ENCODE peak calls at places on chromosomes 13 and 19, in ten cellular contexts. One of them, this sample, is unnamed. For H3K27me3 and H3K36me3, the result is how much of the 10 kb centered on the place peaks cover.

GRCh38 chr13:20174656-20175405 is 14.0 kb upstream of the GJA3 start:
- DNase-seq in left ventricle myocardium inferior: peak
- DNase-seq in neuronal stem cell: no peak
- DNase-seq in CD8-positive, alpha-beta memory T cell: peak
- DNase-seq in uterus: peak
- DNase-seq in small intestine: peak
- DNase-seq in tibial nerve: peak
- DNase-seq in endothelial cell of umbilical vein: peak
- DNase-seq in fibroblast of lung: peak
- DNase-seq in CD4-positive, alpha-beta memory T cell: no peak
- DNase-seq in this sample: peak

GRCh38 chr19:12974301-12975220 is 5.2 kb downstream of the DAND5 start:
- DNase-seq in uterus: no peak
- DNase-seq in small intestine: no peak
- DNase-seq in neuronal stem cell: no peak
- DNase-seq in fibroblast of lung: no peak
- DNase-seq in CD8-positive, alpha-beta memory T cell: no peak
- DNase-seq in endothelial cell of umbilical vein: no peak
- DNase-seq in CD4-positive, alpha-beta memory T cell: no peak
- DNase-seq in left ventricle myocardium inferior: no peak
- DNase-seq in tibial nerve: no peak
- DNase-seq in this sample: no peak

GRCh38 chr13:95588721-95589120 is 36.2 kb downstream of the CLDN10 start:
- DNase-seq in CD4-positive, alpha-beta memory T cell: no peak
- DNase-seq in uterus: no peak
- DNase-seq in tibial nerve: no peak
- DNase-seq in small intestine: no peak
- DNase-seq in left ventricle myocardium inferior: no peak
- DNase-seq in fibroblast of lung: no peak
- DNase-seq in neuronal stem cell: no peak
- DNase-seq in CD8-positive, alpha-beta memory T cell: no peak
- DNase-seq in endothelial cell of umbilical vein: no peak
- DNase-seq in this sample: no peak

GRCh38 chr13:39676315-39676876 is 20.9 kb downstream of the COG6 start:
- DNase-seq in fibroblast of lung: peak
- DNase-seq in left ventricle myocardium inferior: no peak
- DNase-seq in small intestine: peak
- DNase-seq in tibial nerve: no peak
- DNase-seq in CD8-positive, alpha-beta memory T cell: no peak
- DNase-seq in neuronal stem cell: peak
- DNase-seq in uterus: no peak
- DNase-seq in endothelial cell of umbilical vein: peak
- DNase-seq in CD4-positive, alpha-beta memory T cell: peak
- DNase-seq in this sample: no peak

GRCh38 chr13:39655041-39655568 is 357 bp upstream of the COG6 start:
- DNase-seq in fibroblast of lung: no peak
- DNase-seq in neuronal stem cell: peak
- DNase-seq in tibial nerve: no peak
- DNase-seq in CD8-positive, alpha-beta memory T cell: no peak
- DNase-seq in CD4-positive, alpha-beta memory T cell: no peak
- DNase-seq in left ventricle myocardium inferior: no peak
- DNase-seq in endothelial cell of umbilical vein: no peak
- DNase-seq in uterus: no peak
- DNase-seq in small intestine: no peak
- DNase-seq in this sample: no peak

GRCh38 chr19:50702870-50703829 is 16.5 kb downstream of the SHANK1 start:
- DNase-seq in small intestine: no peak
- DNase-seq in neuronal stem cell: no peak
- DNase-seq in tibial nerve: no peak
- DNase-seq in endothelial cell of umbilical vein: peak
- DNase-seq in uterus: no peak
- DNase-seq in left ventricle myocardium inferior: no peak
- DNase-seq in CD4-positive, alpha-beta memory T cell: no peak
- DNase-seq in fibroblast of lung: no peak
- DNase-seq in CD8-positive, alpha-beta memory T cell: no peak
- DNase-seq in this sample: no peak

GRCh38 chr19:37905936-37906867 is at the start of gene WDR87:
- DNase-seq in uterus: peak
- DNase-seq in fibroblast of lung: no peak
- DNase-seq in neuronal stem cell: peak
- DNase-seq in CD8-positive, alpha-beta memory T cell: peak
- DNase-seq in endothelial cell of umbilical vein: no peak
- DNase-seq in CD4-positive, alpha-beta memory T cell: peak
- DNase-seq in small intestine: peak
- DNase-seq in tibial nerve: no peak
- DNase-seq in left ventricle myocardium inferior: no peak
- DNase-seq in this sample: no peak

GRCh38 chr19:3868770-3869456 is at the start of gene ZFR2:
- DNase-seq in fibroblast of lung: no peak
- DNase-seq in uterus: no peak
- DNase-seq in neuronal stem cell: no peak
- DNase-seq in CD8-positive, alpha-beta memory T cell: no peak
- DNase-seq in left ventricle myocardium inferior: no peak
- DNase-seq in endothelial cell of umbilical vein: no peak
- DNase-seq in small intestine: no peak
- DNase-seq in CD4-positive, alpha-beta memory T cell: peak
- DNase-seq in tibial nerve: no peak
- DNase-seq in this sample: no peak

GRCh38 chr19:57653689-57654088 is 15.0 kb upstream of the ZSCAN4 start:
- DNase-seq in fibroblast of lung: no peak
- DNase-seq in uterus: no peak
- DNase-seq in CD8-positive, alpha-beta memory T cell: no peak
- DNase-seq in small intestine: no peak
- DNase-seq in endothelial cell of umbilical vein: no peak
- DNase-seq in tibial nerve: no peak
- DNase-seq in CD4-positive, alpha-beta memory T cell: no peak
- DNase-seq in neuronal stem cell: no peak
- DNase-seq in left ventricle myocardium inferior: no peak
- DNase-seq in this sample: no peak

GRCh38 chr13:43988302-43988701 is 108.6 kb downstream of the LACC1 start:
- DNase-seq in small intestine: no peak
- DNase-seq in left ventricle myocardium inferior: no peak
- DNase-seq in CD4-positive, alpha-beta memory T cell: no peak
- DNase-seq in uterus: no peak
- DNase-seq in CD8-positive, alpha-beta memory T cell: no peak
- DNase-seq in tibial nerve: no peak
- DNase-seq in fibroblast of lung: no peak
- DNase-seq in endothelial cell of umbilical vein: no peak
- DNase-seq in neuronal stem cell: no peak
- DNase-seq in this sample: no peak

GRCh38 chr19:58183822-58184215 is 958 bp downstream of the ZNF274 start:
- DNase-seq in endothelial cell of umbilical vein: no peak
- DNase-seq in neuronal stem cell: no peak
- DNase-seq in tibial nerve: no peak
- DNase-seq in uterus: no peak
- DNase-seq in small intestine: no peak
- DNase-seq in CD4-positive, alpha-beta memory T cell: no peak
- DNase-seq in fibroblast of lung: no peak
- DNase-seq in left ventricle myocardium inferior: no peak
- DNase-seq in CD8-positive, alpha-beta memory T cell: no peak
- DNase-seq in this sample: no peak

GRCh38 chr13:87274209-87274819 is 396.9 kb upstream of the SLITRK5 start:
- DNase-seq in fibroblast of lung: peak
- DNase-seq in small intestine: peak
- DNase-seq in left ventricle myocardium inferior: no peak
- DNase-seq in CD8-positive, alpha-beta memory T cell: no peak
- DNase-seq in CD4-positive, alpha-beta memory T cell: no peak
- DNase-seq in uterus: no peak
- DNase-seq in neuronal stem cell: peak
- DNase-seq in tibial nerve: no peak
- DNase-seq in endothelial cell of umbilical vein: no peak
- DNase-seq in this sample: peak

GRCh38 chr13:42361701-42362100 is 89.7 kb downstream of the AKAP11 start:
- DNase-seq in endothelial cell of umbilical vein: peak
- DNase-seq in CD8-positive, alpha-beta memory T cell: no peak
- DNase-seq in small intestine: no peak
- DNase-seq in uterus: no peak
- DNase-seq in tibial nerve: no peak
- DNase-seq in CD4-positive, alpha-beta memory T cell: no peak
- DNase-seq in left ventricle myocardium inferior: no peak
- DNase-seq in fibroblast of lung: peak
- DNase-seq in neuronal stem cell: no peak
- DNase-seq in this sample: no peak
- H3K4me3 ChIP-seq in endothelial cell of umbilical vein: no peak
- H3K4me3 ChIP-seq in CD8-positive, alpha-beta memory T cell: no peak
- H3K4me3 ChIP-seq in small intestine: no peak
- H3K4me3 ChIP-seq in uterus: no peak
- H3K4me3 ChIP-seq in tibial nerve: no peak
- H3K4me3 ChIP-seq in CD4-positive, alpha-beta memory T cell: no peak
- H3K4me3 ChIP-seq in left ventricle myocardium inferior: no peak
- H3K4me3 ChIP-seq in fibroblast of lung: no peak
- H3K4me3 ChIP-seq in neuronal stem cell: no peak
- H3K4me3 ChIP-seq in this sample: no peak

GRCh38 chr19:33872445-33873320 is 76.0 kb downstream of the KCTD15 start:
- DNase-seq in CD4-positive, alpha-beta memory T cell: no peak
- DNase-seq in neuronal stem cell: no peak
- DNase-seq in endothelial cell of umbilical vein: no peak
- DNase-seq in CD8-positive, alpha-beta memory T cell: no peak
- DNase-seq in tibial nerve: no peak
- DNase-seq in left ventricle myocardium inferior: no peak
- DNase-seq in uterus: no peak
- DNase-seq in small intestine: no peak
- DNase-seq in fibroblast of lung: no peak
- DNase-seq in this sample: no peak

GRCh38 chr19:33868076-33868735 is 71.5 kb downstream of the KCTD15 start:
- DNase-seq in CD8-positive, alpha-beta memory T cell: no peak
- DNase-seq in small intestine: no peak
- DNase-seq in endothelial cell of umbilical vein: peak
- DNase-seq in fibroblast of lung: peak
- DNase-seq in CD4-positive, alpha-beta memory T cell: no peak
- DNase-seq in left ventricle myocardium inferior: no peak
- DNase-seq in neuronal stem cell: no peak
- DNase-seq in uterus: no peak
- DNase-seq in tibial nerve: no peak
- DNase-seq in this sample: no peak

GRCh38 chr19:33876192-33876591 is 79.5 kb downstream of the KCTD15 start:
- DNase-seq in CD4-positive, alpha-beta memory T cell: no peak
- DNase-seq in fibroblast of lung: no peak
- DNase-seq in left ventricle myocardium inferior: no peak
- DNase-seq in endothelial cell of umbilical vein: no peak
- DNase-seq in tibial nerve: no peak
- DNase-seq in neuronal stem cell: no peak
- DNase-seq in CD8-positive, alpha-beta memory T cell: no peak
- DNase-seq in uterus: no peak
- DNase-seq in small intestine: no peak
- DNase-seq in this sample: no peak

GRCh38 chr19:33868821-33869412 is 72.2 kb downstream of the KCTD15 start:
- DNase-seq in uterus: peak
- DNase-seq in small intestine: no peak
- DNase-seq in CD4-positive, alpha-beta memory T cell: no peak
- DNase-seq in neuronal stem cell: no peak
- DNase-seq in fibroblast of lung: peak
- DNase-seq in left ventricle myocardium inferior: peak
- DNase-seq in CD8-positive, alpha-beta memory T cell: no peak
- DNase-seq in tibial nerve: no peak
- DNase-seq in endothelial cell of umbilical vein: peak
- DNase-seq in this sample: peak

GRCh38 chr19:33871605-33872004 is 74.9 kb downstream of the KCTD15 start:
- DNase-seq in uterus: no peak
- DNase-seq in endothelial cell of umbilical vein: no peak
- DNase-seq in tibial nerve: no peak
- DNase-seq in CD4-positive, alpha-beta memory T cell: no peak
- DNase-seq in small intestine: no peak
- DNase-seq in left ventricle myocardium inferior: no peak
- DNase-seq in neuronal stem cell: no peak
- DNase-seq in CD8-positive, alpha-beta memory T cell: no peak
- DNase-seq in fibroblast of lung: no peak
- DNase-seq in this sample: no peak
- H3K27me3 ChIP-seq in uterus: under half
- H3K27me3 ChIP-seq in endothelial cell of umbilical vein: under half
- H3K27me3 ChIP-seq in tibial nerve: under half
- H3K27me3 ChIP-seq in CD4-positive, alpha-beta memory T cell: under half
- H3K27me3 ChIP-seq in small intestine: under half
- H3K27me3 ChIP-seq in left ventricle myocardium inferior: under half
- H3K27me3 ChIP-seq in neuronal stem cell: under half
- H3K27me3 ChIP-seq in CD8-positive, alpha-beta memory T cell: under half
- H3K27me3 ChIP-seq in fibroblast of lung: under half
- H3K27me3 ChIP-seq in this sample: under half

DNA sequence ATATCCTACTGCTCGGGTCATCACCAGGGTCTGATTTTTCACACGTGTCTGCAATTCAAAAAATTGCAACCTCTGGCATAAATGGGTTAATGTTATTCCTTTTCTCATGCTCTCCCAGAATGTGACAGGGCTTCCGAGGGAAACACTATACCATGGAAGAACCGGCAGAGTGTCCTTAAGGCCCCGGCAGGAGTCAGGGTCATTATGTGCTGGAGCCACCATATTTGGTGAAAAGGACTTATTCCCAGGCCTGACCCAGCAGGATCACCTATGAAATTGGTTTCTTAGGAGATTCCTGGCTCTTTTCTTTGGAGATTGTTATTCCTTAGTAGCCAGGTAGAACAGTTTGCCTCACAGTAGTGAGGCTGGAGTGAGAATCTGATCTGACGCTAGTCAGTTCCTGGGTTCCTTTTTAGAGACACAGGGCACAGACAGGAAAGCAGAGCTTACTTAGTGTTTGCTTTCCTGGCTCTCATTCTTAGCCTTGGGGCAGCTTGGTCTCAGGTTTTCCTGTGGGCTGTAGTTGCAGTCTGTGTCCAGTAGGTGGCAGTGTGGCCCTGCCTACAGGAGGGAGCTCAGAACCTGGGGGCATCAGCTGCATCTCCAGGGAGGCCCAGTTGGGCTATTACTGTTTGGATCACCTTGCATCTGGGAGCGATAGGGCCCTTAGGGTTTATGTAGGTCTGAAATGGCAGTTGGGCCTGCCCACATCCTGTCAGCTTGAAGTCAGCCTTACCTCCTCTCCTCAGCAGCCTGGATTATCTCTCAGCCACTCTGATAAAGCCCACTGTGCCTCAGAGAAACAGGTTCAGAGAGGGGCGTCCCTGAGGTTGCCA is 12.4 kb downstream of the SNRNP70 start:
- DNase-seq in endothelial cell of umbilical vein: peak
- DNase-seq in uterus: peak
- DNase-seq in fibroblast of lung: peak
- DNase-seq in left ventricle myocardium inferior: peak
- DNase-seq in CD4-positive, alpha-beta memory T cell: peak
- DNase-seq in neuronal stem cell: peak
- DNase-seq in small intestine: peak
- DNase-seq in CD8-positive, alpha-beta memory T cell: peak
- DNase-seq in tibial nerve: peak
- DNase-seq in this sample: peak
- H3K36me3 ChIP-seq in endothelial cell of umbilical vein: under half
- H3K36me3 ChIP-seq in uterus: under half
- H3K36me3 ChIP-seq in fibroblast of lung: under half
- H3K36me3 ChIP-seq in left ventricle myocardium inferior: half or more
- H3K36me3 ChIP-seq in CD4-positive, alpha-beta memory T cell: half or more
- H3K36me3 ChIP-seq in neuronal stem cell: half or more
- H3K36me3 ChIP-seq in small intestine: under half
- H3K36me3 ChIP-seq in CD8-positive, alpha-beta memory T cell: half or more
- H3K36me3 ChIP-seq in tibial nerve: half or more
- H3K36me3 ChIP-seq in this sample: half or more

DNA sequence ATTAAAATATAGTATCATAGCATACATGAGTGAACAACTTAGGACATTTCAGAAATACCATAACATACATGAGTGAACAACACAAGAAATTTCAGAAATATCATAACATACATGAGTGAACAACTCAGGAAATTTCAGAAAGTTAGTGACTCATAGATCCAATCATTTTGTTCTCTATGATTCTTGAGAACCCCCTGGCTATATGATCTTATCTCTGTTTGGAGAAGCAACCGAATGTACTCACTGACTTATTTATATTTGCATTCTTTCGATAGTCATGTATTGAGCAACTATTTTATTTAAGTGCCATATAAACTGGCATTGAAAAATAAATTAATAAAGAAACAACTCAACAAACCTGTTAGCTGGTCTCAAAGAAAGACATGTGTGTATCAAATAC is 251.1 kb downstream of the EFNB2 start:
- DNase-seq in CD8-positive, alpha-beta memory T cell: no peak
- DNase-seq in left ventricle myocardium inferior: no peak
- DNase-seq in uterus: no peak
- DNase-seq in endothelial cell of umbilical vein: peak
- DNase-seq in neuronal stem cell: no peak
- DNase-seq in tibial nerve: no peak
- DNase-seq in fibroblast of lung: peak
- DNase-seq in small intestine: no peak
- DNase-seq in CD4-positive, alpha-beta memory T cell: no peak
- DNase-seq in this sample: no peak
- H3K4me3 ChIP-seq in CD8-positive, alpha-beta memory T cell: no peak
- H3K4me3 ChIP-seq in left ventricle myocardium inferior: no peak
- H3K4me3 ChIP-seq in uterus: no peak
- H3K4me3 ChIP-seq in endothelial cell of umbilical vein: no peak
- H3K4me3 ChIP-seq in neuronal stem cell: no peak
- H3K4me3 ChIP-seq in tibial nerve: no peak
- H3K4me3 ChIP-seq in fibroblast of lung: no peak
- H3K4me3 ChIP-seq in small intestine: no peak
- H3K4me3 ChIP-seq in CD4-positive, alpha-beta memory T cell: no peak
- H3K4me3 ChIP-seq in this sample: no peak

This sample was measured in MG63.